ENCODE peak calls at places on chromosomes 2 and 18, in nine cellular contexts. H is stimulated activated CD4-positive, alpha-beta T cell treated with anti-CD3 and anti-CD28 coated beads, Interleukin-1b, Interleukin-23, amount 100 ng/mL, for 4 hours; D is fibroblast of the conjunctiva; I is T-helper 2 cell; Y is testis; U is AG08396; G is EH; V is mesothelial cell of epicardium; F is Daoy. S is an unnamed sample.

GRCh38 chr2:117118994-117119393 is 695.5 kb upstream of the DDX18 start:
- DNase-seq in D (no peak), V (no peak), G (no peak), Y (no peak), U (no peak), H (no peak), I (no peak), F (no peak), S (no peak)

GRCh38 chr18:68314403-68314802 is 400.5 kb downstream of the TMX3 start:
- DNase-seq in G (peak; percentile 79), H (no peak), Y (no peak), F (no peak), U (no peak), V (no peak), D (no peak), I (no peak), S (no peak)

GRCh38 chr2:157032019-157032418 is 225.5 kb upstream of the GALNT5 start:
- DNase-seq in I (no peak), G (peak; percentile 94), H (no peak), V (no peak), F (peak; percentile 12), Y (no peak), U (peak; percentile 57), D (peak; percentile 73), S (no peak)

GRCh38 chr2:121405233-121405632 is 120.2 kb upstream of the TFCP2L1 start:
- DNase-seq in G (no peak), Y (no peak), F (no peak), U (no peak), H (no peak), D (no peak), V (no peak), I (no peak), S (no peak)

GRCh38 chr2:196977491-196977890 is 51.0 kb upstream of the PGAP1 start:
- DNase-seq in U (no peak), Y (no peak), D (no peak), I (no peak), V (no peak), H (no peak), F (no peak), G (no peak), S (no peak)

GRCh38 chr18:52008330-52008729 is 331.7 kb upstream of the DCC start:
- DNase-seq in I (no peak), D (no peak), U (no peak), G (no peak), Y (no peak), F (no peak), V (no peak), H (no peak), S (no peak)

GRCh38 chr2:143068094-143068890 is 60.9 kb upstream of the ARHGAP15 start:
- DNase-seq in Y (no peak), U (no peak), D (no peak), G (no peak), I (no peak), H (no peak), F (no peak), V (no peak), S (no peak)

GRCh38 chr2:17615728-17616351 is 75.3 kb downstream of the VSNL1 start:
- DNase-seq in D (no peak), G (peak; percentile 64), V (no peak), F (peak; percentile 81), I (no peak), Y (no peak), H (no peak), U (no peak), S (no peak)

GRCh38 chr2:37570773-37571570 is 100.5 kb downstream of the CDC42EP3 start:
- DNase-seq in Y (no peak), F (peak; percentile 94), D (peak; percentile 56), I (peak; percentile 56), V (no peak), U (peak; percentile 49), G (peak; percentile 92), H (no peak), S (no peak)

GRCh38 chr18:8966819-8967218 is 135.7 kb upstream of the NDUFV2 start:
- DNase-seq in V (no peak), D (no peak), I (no peak), Y (no peak), G (no peak), H (no peak), U (no peak), F (no peak), S (no peak)

GRCh38 chr18:67467188-67467587 is 49.3 kb downstream of the DSEL start:
- DNase-seq in Y (no peak), D (no peak), F (no peak), G (no peak), U (no peak), V (no peak), I (no peak), H (no peak), S (peak; percentile 5)

GRCh38 chr2:79447462-79447861 is 65.4 kb upstream of the CTNNA2 start:
- DNase-seq in H (no peak), G (no peak), V (no peak), U (no peak), I (no peak), D (no peak), Y (no peak), F (no peak), S (no peak)

GRCh38 chr2:100065029-100065428 is 77.4 kb downstream of the AFF3 start:
- DNase-seq in F (no peak), H (no peak), D (no peak), I (no peak), U (no peak), V (no peak), G (peak; percentile 25), Y (no peak), S (no peak)

GRCh38 chr2:212032032-212032431 is 506.6 kb downstream of the ERBB4 start:
- DNase-seq in F (peak; percentile 60), U (peak; percentile 8), G (peak; percentile 85), D (peak; percentile 52), Y (no peak), H (no peak), V (no peak), I (no peak), S (no peak)

GRCh38 chr2:143903172-143903856 is 616.6 kb downstream of the ZEB2 start:
- DNase-seq in V (no peak), H (no peak), F (no peak), Y (no peak), D (no peak), G (no peak), U (no peak), I (no peak), S (no peak)